ENCODE peak calls at places on chromosome 20, in four cellular contexts. T, H, R and I are unnamed samples.

GRCh38 chr20:57772349-57772964 is 62.6 kb upstream of the PMEPA1 start:
- DNase-seq in T (peak; percentile 27), H (no peak), R (no peak), I (no peak)

GRCh38 chr20:50336631-50337030 is 146.0 kb downstream of the CEBPB start:
- DNase-seq in T (no peak), H (no peak), R (no peak), I (no peak)

GRCh38 chr20:20568604-20569205 is 143.7 kb downstream of the RALGAPA2 start:
- DNase-seq in T (peak; percentile 19), H (peak; percentile 9), R (peak; percentile 30), I (peak; percentile 28)

GRCh38 chr20:40993794-40994540 is 34.7 kb upstream of the TOP1 start:
- DNase-seq in T (no peak), H (no peak), R (peak; percentile 5), I (no peak)

GRCh38 chr20:32476684-32477593 is 108.2 kb downstream of the NOL4L start:
- DNase-seq in T (no peak), H (no peak), R (no peak), I (peak; percentile 20)

GRCh38 chr20:50715694-50716093 is 15.7 kb upstream of the PARD6B start:
- DNase-seq in T (no peak), H (no peak), R (no peak), I (no peak)

GRCh38 chr20:59863058-59863457 is 70.4 kb downstream of the SYCP2 start:
- DNase-seq in T (no peak), H (no peak), R (no peak), I (no peak)

GRCh38 chr20:8664778-8665177 is 404.1 kb upstream of the PLCB4 start:
- DNase-seq in T (no peak), H (no peak), R (no peak), I (no peak)

GRCh38 chr20:4036351-4036750 is 21.0 kb upstream of the RNF24 start:
- DNase-seq in T (no peak), H (no peak), R (no peak), I (no peak)

GRCh38 chr20:44489223-44489622 is 13.5 kb downstream of the TTPAL start:
- DNase-seq in T (no peak), H (no peak), R (no peak), I (no peak)

GRCh38 chr20:22536141-22536828 is 48.1 kb downstream of the FOXA2 start:
- DNase-seq in T (no peak), H (no peak), R (no peak), I (no peak)

GRCh38 chr20:56422131-56422823 is 10.2 kb downstream of the CASS4 start:
- DNase-seq in T (no peak), H (no peak), R (no peak), I (no peak)

GRCh38 chr20:59148713-59149493 is 14.7 kb upstream of the ZNF831 start:
- DNase-seq in T (no peak), H (no peak), R (no peak), I (no peak)

GRCh38 chr20:59124326-59125029 is 39.1 kb upstream of the ZNF831 start:
- DNase-seq in T (no peak), H (no peak), R (no peak), I (no peak)

GRCh38 chr20:63377256-63378114 is 16.3 kb upstream of the CHRNA4 start:
- DNase-seq in T (peak; percentile 66), H (no peak), R (no peak), I (no peak)

GRCh38 chr20:20505554-20505953 is 137.7 kb downstream of the INSM1 start:
- DNase-seq in T (no peak), H (no peak), R (no peak), I (no peak)

GRCh38 chr20:25000268-25000801 is 7.8 kb upstream of the APMAP start:
- DNase-seq in T (no peak), H (no peak), R (no peak), I (peak; percentile 89)

GRCh38 chr20:20233041-20233514 is 134.8 kb upstream of the INSM1 start:
- DNase-seq in T (no peak), H (no peak), R (no peak), I (no peak)

GRCh38 chr20:57964011-57964862 is 254.4 kb upstream of the PMEPA1 start:
- DNase-seq in T (no peak), H (no peak), R (no peak), I (peak; percentile 52)

GRCh38 chr20:56657879-56658278 is 28.8 kb downstream of the TFAP2C start:
- DNase-seq in T (no peak), H (no peak), R (no peak), I (no peak)

GRCh38 chr20:2521369-2522305 is 12.9 kb upstream of the ZNF343 start:
- DNase-seq in T (peak; percentile 64), H (peak; percentile 23), R (no peak), I (peak; percentile 50)

GRCh38 chr20:10651227-10651990 is 22.4 kb downstream of the JAG1 start:
- DNase-seq in T (no peak), H (no peak), R (no peak), I (no peak)

GRCh38 chr20:37920679-37921322 is 17.9 kb downstream of the VSTM2L start:
- DNase-seq in T (no peak), H (no peak), R (no peak), I (no peak)

GRCh38 chr20:47126709-47127108 is 229.8 kb downstream of the ZMYND8 start:
- DNase-seq in T (no peak), H (no peak), R (no peak), I (no peak)

GRCh38 chr20:60203451-60203850 is 245.2 kb downstream of the CDH26 start:
- DNase-seq in T (no peak), H (no peak), R (no peak), I (no peak)

GRCh38 chr20:5013682-5014447 is 12.6 kb upstream of the SLC23A2 start:
- DNase-seq in T (no peak), H (no peak), R (no peak), I (no peak)

GRCh38 chr20:58308680-58309527 is 611 bp upstream of the RAB22A start:
- DNase-seq in T (peak; percentile 58), H (peak; percentile 51), R (no peak), I (peak; percentile 82)

GRCh38 chr20:62480318-62480717 is 4.5 kb upstream of the GATA5 start:
- DNase-seq in T (no peak), H (no peak), R (no peak), I (no peak)

GRCh38 chr20:54320148-54320607 is 112.3 kb downstream of the PFDN4 start:
- DNase-seq in T (no peak), H (no peak), R (no peak), I (no peak)

GRCh38 chr20:53602661-53603060 is 9.0 kb upstream of the ZNF217 start:
- DNase-seq in T (no peak), H (no peak), R (no peak), I (no peak)

GRCh38 chr20:53677447-53678314 is 84.0 kb upstream of the ZNF217 start:
- DNase-seq in T (peak; percentile 35), H (no peak), R (no peak), I (no peak)

GRCh38 chr20:45469336-45470261 is at the start of gene WFDC2:
- DNase-seq in T (peak; percentile 68), H (no peak), R (no peak), I (no peak)

GRCh38 chr20:63977392-63978276 is 1.8 kb downstream of the SAMD10 start:
- DNase-seq in T (no peak), H (no peak), R (no peak), I (peak; percentile 22)

GRCh38 chr20:50421356-50422340 is 88.5 kb upstream of the PTPN1 start:
- DNase-seq in T (no peak), H (no peak), R (no peak), I (peak; percentile 16)

GRCh38 chr20:63527184-63527583 is 6.6 kb downstream of the PPDPF start:
- DNase-seq in T (no peak), H (no peak), R (no peak), I (peak; percentile 12)

GRCh38 chr20:10710995-10711775 is 37.4 kb upstream of the JAG1 start:
- DNase-seq in T (no peak), H (no peak), R (no peak), I (no peak)